ENCODE peak calls at places on chromosomes 12 and 14, in nine cellular contexts. Z, M, O, T, E, K, L, A and Q are unnamed samples.

GRCh38 chr12:46303039-46303666 is 34.3 kb upstream of the SLC38A1 start:
- DNase-seq in L (no peak), A (no peak), Z (peak), K (peak), E (no peak), M (no peak), T (no peak), O (peak), Q (no peak)

GRCh38 chr12:55729592-55730446 is 1.0 kb upstream of the CD63 start:
- DNase-seq in A (peak), K (peak), O (peak), Z (peak), E (peak), L (peak), T (peak), M (peak), Q (peak)

GRCh38 chr12:27972721-27973120 is at the start of gene PTHLH:
- DNase-seq in L (no peak), Z (peak), M (no peak), O (no peak), T (no peak), E (no peak), A (no peak), K (no peak), Q (no peak)

GRCh38 chr14:54603362-54603761 is 36.4 kb downstream of the SAMD4A start:
- DNase-seq in Z (peak), O (no peak), L (no peak), M (no peak), E (no peak), K (peak), A (peak), T (no peak), Q (no peak)

GRCh38 chr12:77204055-77204454 is 138.7 kb upstream of the E2F7 start:
- DNase-seq in Z (peak), L (no peak), E (no peak), O (no peak), M (no peak), A (no peak), K (no peak), T (peak), Q (no peak)

GRCh38 chr14:75514673-75515630 is 7.3 kb upstream of the BATF start:
- DNase-seq in T (peak), Z (no peak), A (peak), E (no peak), K (peak), L (no peak), O (no peak), M (no peak), Q (no peak)

GRCh38 chr14:63273717-63274673 is 44.7 kb downstream of the GPHB5 start:
- DNase-seq in E (no peak), K (peak), T (no peak), M (no peak), A (no peak), Z (no peak), L (no peak), O (peak), Q (no peak)

GRCh38 chr12:8594072-8594471 is 18.6 kb downstream of the AICDA start:
- DNase-seq in Z (no peak), A (no peak), E (no peak), K (no peak), L (no peak), O (no peak), T (peak), M (no peak), Q (no peak)

GRCh38 chr12:106907411-106907810 is 48.3 kb upstream of the TMEM263 start:
- DNase-seq in K (no peak), E (no peak), M (no peak), Z (no peak), A (no peak), L (no peak), O (no peak), T (no peak), Q (no peak)

GRCh38 chr14:101731187-101732080 is 30.1 kb upstream of the PPP2R5C start:
- DNase-seq in A (peak), Z (peak), O (peak), E (no peak), T (peak), K (peak), L (no peak), M (peak), Q (peak)

GRCh38 chr14:50249118-50249775 is 17.9 kb upstream of the SOS2 start:
- DNase-seq in A (no peak), O (no peak), L (no peak), T (no peak), K (no peak), M (no peak), Z (no peak), E (no peak), Q (no peak)

GRCh38 chr14:93219103-93219726 is 12.2 kb downstream of the UBR7 start:
- DNase-seq in K (peak), O (no peak), T (no peak), Z (peak), L (no peak), A (peak), E (no peak), M (peak), Q (no peak)

GRCh38 chr12:70733385-70733784 is 96.2 kb upstream of the PTPRB start:
- DNase-seq in A (peak), O (no peak), T (no peak), K (peak), M (no peak), Z (peak), E (no peak), L (peak), Q (no peak)

GRCh38 chr12:32558941-32559340 is 120.2 kb upstream of the DNM1L start:
- DNase-seq in E (no peak), K (peak), O (no peak), M (no peak), L (no peak), A (peak), Z (no peak), T (no peak), Q (no peak)

GRCh38 chr14:104296388-104297312 is 158.3 kb downstream of the KIF26A start:
- DNase-seq in T (peak), A (no peak), M (no peak), L (no peak), Z (no peak), E (no peak), K (no peak), O (no peak), Q (peak)

GRCh38 chr12:5203274-5203673 is 159.6 kb downstream of the KCNA5 start:
- DNase-seq in T (no peak), O (no peak), M (no peak), E (no peak), K (no peak), A (no peak), L (no peak), Z (no peak), Q (no peak)

GRCh38 chr12:5197127-5197526 is 153.4 kb downstream of the KCNA5 start:
- DNase-seq in T (no peak), E (no peak), K (no peak), L (no peak), A (no peak), Z (peak), O (no peak), M (no peak), Q (no peak)

GRCh38 chr12:5204271-5204670 is 160.6 kb downstream of the KCNA5 start:
- DNase-seq in Z (no peak), E (no peak), K (no peak), O (no peak), A (no peak), L (no peak), T (peak), M (no peak), Q (no peak)

GRCh38 chr12:5201554-5202243 is 158.0 kb downstream of the KCNA5 start:
- DNase-seq in M (peak), Z (peak), T (peak), E (no peak), A (no peak), K (no peak), O (no peak), L (peak), Q (no peak)

GRCh38 chr12:5200276-5201087 is 156.8 kb downstream of the KCNA5 start:
- DNase-seq in A (no peak), Z (peak), E (no peak), O (peak), L (peak), T (peak), M (no peak), K (no peak), Q (no peak)
- TF ChIP-seq CTCF in A (peak), Z (peak), E (peak), O (peak), L (peak), T (peak), M (peak), K (peak), Q (peak)

GRCh38 chr12:49609875-49610154 is 4.4 kb upstream of the FAM186B start:
- DNase-seq in K (no peak), T (no peak), A (no peak), Z (peak), L (no peak), O (no peak), M (no peak), E (no peak), Q (no peak)
- TF ChIP-seq CTCF in K (peak), T (no peak), A (no peak), Z (peak), L (no peak), O (no peak), M (no peak), E (no peak), Q (no peak)

GRCh38 chr12:6919588-6919987 is 5.2 kb downstream of the ENO2 start:
- DNase-seq in A (no peak), M (peak), T (no peak), E (no peak), O (no peak), K (no peak), L (no peak), Z (no peak), Q (no peak)
- TF ChIP-seq CTCF in A (no peak), M (no peak), T (peak), E (no peak), O (no peak), K (no peak), L (no peak), Z (peak), Q (no peak)

GRCh38 chr14:22002860-22003284 is 329.3 kb upstream of the OR4E1 start:
- DNase-seq in K (no peak), Z (peak), T (peak), L (peak), E (no peak), A (no peak), M (no peak), O (no peak), Q (no peak)
- TF ChIP-seq CTCF in K (no peak), Z (peak), T (peak), L (peak), E (peak), A (no peak), M (peak), O (no peak), Q (peak)

GRCh38 chr14:78637903-78638302 is 467.7 kb downstream of the NRXN3 start:
- DNase-seq in M (no peak), T (no peak), Z (no peak), K (no peak), L (no peak), A (no peak), O (no peak), E (no peak), Q (no peak)
- TF ChIP-seq CTCF in M (no peak), T (no peak), Z (no peak), K (no peak), L (no peak), A (no peak), O (no peak), E (no peak), Q (no peak)

DNA sequence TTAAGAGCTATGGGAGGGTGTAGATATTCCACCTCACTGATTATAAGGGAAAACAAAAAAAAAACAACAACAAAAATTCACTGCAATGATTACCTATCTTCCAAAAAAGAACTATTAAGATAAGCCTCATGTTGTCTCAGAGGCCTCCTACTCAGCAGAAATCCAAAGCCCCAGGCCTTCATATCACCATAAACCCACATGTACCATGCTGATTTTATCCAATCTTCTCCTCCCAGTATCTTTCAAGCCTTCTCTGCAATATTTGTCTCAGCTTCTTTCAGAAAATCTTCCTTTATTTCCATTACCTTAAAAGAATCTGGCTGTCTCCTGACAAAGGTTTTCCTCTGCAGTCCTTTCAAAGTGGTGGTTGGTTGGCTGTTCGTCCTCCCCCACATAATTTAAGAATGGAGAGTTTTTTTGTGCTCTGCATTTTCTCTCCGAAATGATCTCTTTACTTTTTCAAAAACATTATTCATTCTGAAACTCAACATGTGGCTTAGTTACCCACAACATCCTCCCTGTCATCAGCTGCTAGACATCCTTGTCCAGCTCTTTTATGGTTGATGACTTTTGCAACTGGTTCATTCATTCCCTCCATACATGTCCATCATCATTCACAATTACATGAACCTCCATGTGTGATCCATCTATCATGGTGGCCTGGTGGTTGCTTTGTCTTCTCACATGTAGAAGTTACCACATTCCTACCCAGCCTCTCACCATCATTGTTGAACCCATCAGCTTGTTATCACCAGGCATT is 2.9 kb upstream of the EPYC start:
- DNase-seq in E (no peak), L (no peak), Z (no peak), O (no peak), A (no peak), T (no peak), K (no peak), M (no peak), Q (no peak)
- TF ChIP-seq CTCF in E (no peak), L (no peak), Z (no peak), O (no peak), A (no peak), T (no peak), K (no peak), M (no peak), Q (no peak)

DNA sequence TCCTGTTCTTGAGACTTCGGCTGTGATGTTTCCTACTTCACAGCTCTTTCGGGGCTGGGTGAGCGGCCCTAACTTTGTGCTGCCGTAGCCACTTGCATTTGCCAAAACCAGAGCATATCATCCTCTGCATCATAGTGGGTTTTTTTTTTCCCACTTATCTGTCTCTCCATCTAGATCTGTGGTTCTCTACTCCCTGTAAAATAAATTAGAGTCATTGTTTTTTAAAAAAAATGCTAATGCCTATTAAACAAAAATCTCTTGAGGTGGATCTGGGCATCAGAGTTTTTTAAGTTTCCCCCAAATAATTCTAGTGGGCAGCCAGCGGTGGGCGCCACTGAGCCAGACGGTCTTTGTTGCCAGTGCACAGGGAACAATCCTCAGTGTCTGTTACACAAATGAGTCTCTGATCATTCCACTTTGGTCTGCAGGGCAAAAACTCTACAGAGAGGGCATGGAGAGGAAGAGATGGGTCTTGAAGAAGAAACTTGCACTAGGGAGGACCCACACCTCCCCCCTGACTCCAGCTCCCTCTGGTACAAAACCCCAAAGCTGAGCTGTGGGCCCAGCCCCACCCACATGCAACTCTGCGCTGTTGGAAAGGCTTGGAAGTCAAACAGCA is 62.4 kb upstream of the BCL2L14 start:
- DNase-seq in L (peak), K (no peak), T (peak), A (no peak), O (no peak), M (no peak), Z (no peak), E (no peak), Q (no peak)
- TF ChIP-seq CTCF in L (peak), K (no peak), T (peak), A (peak), O (no peak), M (no peak), Z (peak), E (peak), Q (peak)

DNA sequence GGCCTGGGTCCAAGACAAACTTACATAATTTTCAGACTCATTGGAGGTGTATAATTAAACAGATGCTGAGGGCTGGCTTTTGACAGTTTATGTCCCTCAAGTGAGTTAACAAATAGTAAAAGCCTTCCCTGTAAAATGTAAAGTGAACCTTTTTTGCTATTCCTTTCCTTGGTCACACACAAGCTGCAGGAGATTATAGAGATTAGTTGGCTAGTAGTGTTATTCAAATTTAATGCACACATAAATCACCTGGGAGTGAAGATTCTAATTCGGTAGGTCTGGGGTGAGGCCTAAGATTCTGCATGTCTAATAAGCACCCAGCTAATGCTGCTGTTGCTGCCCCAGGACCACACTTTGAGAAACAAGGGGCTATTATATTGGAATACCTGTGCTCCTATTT is 206.2 kb upstream of the SSTR1 start:
- DNase-seq in T (no peak), O (no peak), E (no peak), L (no peak), K (no peak), Z (no peak), M (no peak), A (no peak), Q (no peak)
- TF ChIP-seq CTCF in T (no peak), O (no peak), E (no peak), L (no peak), K (no peak), Z (no peak), M (no peak), A (no peak), Q (no peak)

GRCh38 chr12:117470804-117471203 is 109.4 kb upstream of the NOS1 start:
- DNase-seq in K (no peak), L (no peak), Z (peak), A (no peak), E (no peak), T (no peak), M (no peak), O (no peak), Q (no peak)
- TF ChIP-seq CTCF in K (peak), L (peak), Z (peak), A (no peak), E (no peak), T (peak), M (peak), O (peak), Q (peak)

GRCh38 chr14:21933681-21934080 is 260.1 kb upstream of the OR4E1 start:
- DNase-seq in K (no peak), L (no peak), E (no peak), A (no peak), O (no peak), Z (peak), T (no peak), M (no peak), Q (no peak)
- TF ChIP-seq CTCF in K (no peak), L (peak), E (no peak), A (no peak), O (no peak), Z (peak), T (peak), M (no peak), Q (no peak)